ENCODE peak calls at places on chromosomes 12 and 14, in seven cellular contexts. F, I, B, D, L, K and N are unnamed samples.

GRCh38 chr12:78229491-78230209 is 399.0 kb downstream of the NAV3 start:
- DNase-seq in K (no peak), D (no peak), F (peak; percentile 71), L (no peak), I (no peak), B (peak; percentile 83), N (peak; percentile 33)

GRCh38 chr12:52871291-52871961 is 22.6 kb upstream of the KRT78 start:
- DNase-seq in I (no peak), D (no peak), L (no peak), K (no peak), B (peak; percentile 91), F (no peak), N (peak; percentile 73)

GRCh38 chr12:122669397-122670070 is 33.6 kb downstream of the HCAR2 start:
- DNase-seq in I (no peak), B (peak; percentile 91), K (no peak), D (no peak), F (no peak), L (no peak), N (peak; percentile 55)

GRCh38 chr14:103541944-103542544 is 13.0 kb downstream of the TRMT61A start:
- DNase-seq in I (no peak), D (peak; percentile 20), F (no peak), K (no peak), L (no peak), B (no peak), N (no peak)

GRCh38 chr12:67621112-67621511 is 27.4 kb upstream of the DYRK2 start:
- DNase-seq in D (no peak), K (no peak), F (no peak), I (no peak), B (no peak), L (no peak), N (no peak)

GRCh38 chr12:51917746-51918453 is 10.6 kb downstream of the ACVRL1 start:
- DNase-seq in F (no peak), K (no peak), B (no peak), L (no peak), I (no peak), D (peak; percentile 30), N (no peak)

GRCh38 chr14:26738571-26738970 is 140.7 kb upstream of the NOVA1 start:
- DNase-seq in B (no peak), F (no peak), L (no peak), K (no peak), I (no peak), D (no peak), N (no peak)

GRCh38 chr12:50914872-50915484 is 37.4 kb upstream of the HIGD1C start:
- DNase-seq in K (no peak), L (no peak), F (no peak), I (no peak), D (no peak), B (no peak), N (no peak)

GRCh38 chr12:21169878-21170472 is 39.0 kb downstream of the SLCO1B1 start:
- DNase-seq in I (no peak), K (peak; percentile 0), L (peak; percentile 12), F (peak; percentile 87), B (peak; percentile 54), D (no peak), N (peak; percentile 34)

GRCh38 chr12:56836800-56837663 is 73.9 kb downstream of the HSD17B6 start:
- DNase-seq in L (no peak), F (no peak), B (peak; percentile 74), K (no peak), D (no peak), I (peak; percentile 12), N (no peak)

GRCh38 chr12:76591461-76591860 is 31.9 kb upstream of the OSBPL8 start:
- DNase-seq in L (no peak), F (no peak), I (no peak), D (no peak), K (no peak), B (peak; percentile 9), N (no peak)

GRCh38 chr14:55120466-55121144 is 8.4 kb upstream of the LGALS3 start:
- DNase-seq in B (no peak), K (no peak), L (no peak), F (no peak), I (no peak), D (peak; percentile 21), N (no peak)

GRCh38 chr12:31589582-31589895 is 1.4 kb downstream of the DENND5B start:
- DNase-seq in K (no peak), D (peak; percentile 77), I (no peak), F (no peak), L (no peak), B (no peak), N (no peak)

GRCh38 chr12:124508323-124509096 is 58.9 kb downstream of the NCOR2 start:
- DNase-seq in I (no peak), K (no peak), D (peak; percentile 23), L (no peak), B (no peak), F (no peak), N (no peak)

GRCh38 chr12:124703852-124704251 is 136.4 kb upstream of the NCOR2 start:
- DNase-seq in F (no peak), B (no peak), I (no peak), K (no peak), D (no peak), L (no peak), N (peak; percentile 67)

GRCh38 chr12:54631988-54632728 is 2.5 kb downstream of the LACRT start:
- DNase-seq in B (no peak), K (no peak), F (peak; percentile 58), L (no peak), D (no peak), I (no peak), N (no peak)

GRCh38 chr14:61388173-61388975 is 67.0 kb downstream of the PRKCH start:
- DNase-seq in I (peak; percentile 51), K (no peak), D (no peak), F (no peak), L (no peak), B (peak; percentile 90), N (no peak)

GRCh38 chr12:41972196-41972994 is 172.3 kb downstream of the GXYLT1 start:
- DNase-seq in D (no peak), F (no peak), K (no peak), I (no peak), B (no peak), L (no peak), N (no peak)

GRCh38 chr14:103308717-103309616 is 25.1 kb upstream of the EIF5 start:
- DNase-seq in I (no peak), B (no peak), D (no peak), K (no peak), L (no peak), F (no peak), N (no peak)